ENCODE peak calls at places on chromosome 16, in six cellular contexts. One of them, this sample, is unnamed.

GRCh38 chr16:63614421-63614820 is 1507.4 kb downstream of the CDH11 start:
- DNase-seq in H1: no peak
- DNase-seq in GM12892: no peak
- DNase-seq in HepG2: no peak
- DNase-seq in K562: no peak
- DNase-seq in GM12878: no peak
- DNase-seq in this sample: no peak

GRCh38 chr16:59210955-59211541 is 476.9 kb upstream of the GOT2 start:
- DNase-seq in H1: peak
- DNase-seq in GM12892: no peak
- DNase-seq in HepG2: peak
- DNase-seq in K562: no peak
- DNase-seq in GM12878: no peak
- DNase-seq in this sample: no peak

GRCh38 chr16:85451646-85452363 is 161.3 kb upstream of the GSE1 start:
- DNase-seq in H1: no peak
- DNase-seq in GM12892: no peak
- DNase-seq in HepG2: no peak
- DNase-seq in K562: no peak
- DNase-seq in GM12878: no peak
- DNase-seq in this sample: no peak

GRCh38 chr16:55832788-55833583 is at the start of gene CES1:
- DNase-seq in H1: no peak
- DNase-seq in GM12892: no peak
- DNase-seq in HepG2: peak
- DNase-seq in K562: no peak
- DNase-seq in GM12878: no peak
- DNase-seq in this sample: no peak

GRCh38 chr16:28313587-28313986 is 21.3 kb downstream of the SBK1 start:
- DNase-seq in H1: no peak
- DNase-seq in GM12892: no peak
- DNase-seq in HepG2: no peak
- DNase-seq in K562: no peak
- DNase-seq in GM12878: no peak
- DNase-seq in this sample: no peak

GRCh38 chr16:15785386-15786059 is 71.3 kb downstream of the MYH11 start:
- DNase-seq in H1: no peak
- DNase-seq in GM12892: no peak
- DNase-seq in HepG2: no peak
- DNase-seq in K562: no peak
- DNase-seq in GM12878: no peak
- DNase-seq in this sample: no peak

GRCh38 chr16:21950782-21951521 is 2.2 kb upstream of the UQCRC2 start:
- DNase-seq in H1: no peak
- DNase-seq in GM12892: no peak
- DNase-seq in HepG2: peak
- DNase-seq in K562: peak
- DNase-seq in GM12878: no peak
- DNase-seq in this sample: no peak

GRCh38 chr16:678858-679807 is 1.1 kb upstream of the STUB1 start:
- DNase-seq in H1: no peak
- DNase-seq in GM12892: no peak
- DNase-seq in HepG2: peak
- DNase-seq in K562: peak
- DNase-seq in GM12878: no peak
- DNase-seq in this sample: no peak

GRCh38 chr16:70767377-70768204 is 33.4 kb downstream of the VAC14 start:
- DNase-seq in H1: no peak
- DNase-seq in GM12892: no peak
- DNase-seq in HepG2: no peak
- DNase-seq in K562: no peak
- DNase-seq in GM12878: no peak
- DNase-seq in this sample: no peak

GRCh38 chr16:87625241-87625797 is 23.0 kb downstream of the JPH3 start:
- DNase-seq in H1: no peak
- DNase-seq in GM12892: no peak
- DNase-seq in HepG2: no peak
- DNase-seq in K562: no peak
- DNase-seq in GM12878: no peak
- DNase-seq in this sample: no peak

GRCh38 chr16:52435573-52435972 is 111.4 kb downstream of the TOX3 start:
- DNase-seq in H1: no peak
- DNase-seq in GM12892: no peak
- DNase-seq in HepG2: no peak
- DNase-seq in K562: no peak
- DNase-seq in GM12878: no peak
- DNase-seq in this sample: no peak

GRCh38 chr16:27444015-27444414 is 42.0 kb downstream of the IL21R start:
- DNase-seq in H1: no peak
- DNase-seq in GM12892: no peak
- DNase-seq in HepG2: no peak
- DNase-seq in K562: no peak
- DNase-seq in GM12878: no peak
- DNase-seq in this sample: no peak

GRCh38 chr16:72877374-72878028 is 170.4 kb downstream of the ZFHX3 start:
- DNase-seq in H1: no peak
- DNase-seq in GM12892: no peak
- DNase-seq in HepG2: peak
- DNase-seq in K562: no peak
- DNase-seq in GM12878: no peak
- DNase-seq in this sample: no peak

GRCh38 chr16:72875291-72876036 is 172.5 kb downstream of the ZFHX3 start:
- DNase-seq in H1: no peak
- DNase-seq in GM12892: no peak
- DNase-seq in HepG2: peak
- DNase-seq in K562: no peak
- DNase-seq in GM12878: no peak
- DNase-seq in this sample: no peak

GRCh38 chr16:72878301-72879269 is 169.3 kb downstream of the ZFHX3 start:
- DNase-seq in H1: no peak
- DNase-seq in GM12892: no peak
- DNase-seq in HepG2: peak
- DNase-seq in K562: no peak
- DNase-seq in GM12878: no peak
- DNase-seq in this sample: no peak

GRCh38 chr16:72876981-72877373 is 171.0 kb downstream of the ZFHX3 start:
- DNase-seq in H1: no peak
- DNase-seq in GM12892: no peak
- DNase-seq in HepG2: no peak
- DNase-seq in K562: no peak
- DNase-seq in GM12878: no peak
- DNase-seq in this sample: no peak

DNA sequence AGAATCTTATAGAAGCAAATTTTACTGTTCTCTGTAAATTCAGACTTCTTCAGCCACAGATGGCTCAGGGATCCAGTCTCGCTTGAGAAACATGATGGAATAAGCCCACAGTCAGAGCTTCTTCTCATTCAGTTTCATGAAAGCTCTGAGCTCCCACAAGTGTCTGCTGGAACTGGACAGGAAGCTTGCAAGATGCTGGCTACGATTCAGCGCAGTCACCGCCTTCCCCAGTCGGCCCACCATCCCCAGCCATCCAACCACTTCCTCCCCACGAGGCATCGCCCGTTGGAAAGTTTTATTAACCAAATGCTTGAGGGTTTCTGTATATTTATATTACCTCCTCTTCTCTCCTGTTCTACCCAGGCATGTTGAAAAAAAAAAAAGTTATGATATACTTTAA is 171.7 kb downstream of the ZFHX3 start:
- DNase-seq in H1: no peak
- DNase-seq in GM12892: no peak
- DNase-seq in HepG2: no peak
- DNase-seq in K562: no peak
- DNase-seq in GM12878: peak
- DNase-seq in this sample: peak
- TF ChIP-seq TAF1 in H1: no peak
- TF ChIP-seq TAF1 in GM12892: no peak
- TF ChIP-seq TAF1 in HepG2: no peak
- TF ChIP-seq TAF1 in K562: no peak
- TF ChIP-seq TAF1 in GM12878: no peak
- TF ChIP-seq TAF1 in this sample: no peak

DNA sequence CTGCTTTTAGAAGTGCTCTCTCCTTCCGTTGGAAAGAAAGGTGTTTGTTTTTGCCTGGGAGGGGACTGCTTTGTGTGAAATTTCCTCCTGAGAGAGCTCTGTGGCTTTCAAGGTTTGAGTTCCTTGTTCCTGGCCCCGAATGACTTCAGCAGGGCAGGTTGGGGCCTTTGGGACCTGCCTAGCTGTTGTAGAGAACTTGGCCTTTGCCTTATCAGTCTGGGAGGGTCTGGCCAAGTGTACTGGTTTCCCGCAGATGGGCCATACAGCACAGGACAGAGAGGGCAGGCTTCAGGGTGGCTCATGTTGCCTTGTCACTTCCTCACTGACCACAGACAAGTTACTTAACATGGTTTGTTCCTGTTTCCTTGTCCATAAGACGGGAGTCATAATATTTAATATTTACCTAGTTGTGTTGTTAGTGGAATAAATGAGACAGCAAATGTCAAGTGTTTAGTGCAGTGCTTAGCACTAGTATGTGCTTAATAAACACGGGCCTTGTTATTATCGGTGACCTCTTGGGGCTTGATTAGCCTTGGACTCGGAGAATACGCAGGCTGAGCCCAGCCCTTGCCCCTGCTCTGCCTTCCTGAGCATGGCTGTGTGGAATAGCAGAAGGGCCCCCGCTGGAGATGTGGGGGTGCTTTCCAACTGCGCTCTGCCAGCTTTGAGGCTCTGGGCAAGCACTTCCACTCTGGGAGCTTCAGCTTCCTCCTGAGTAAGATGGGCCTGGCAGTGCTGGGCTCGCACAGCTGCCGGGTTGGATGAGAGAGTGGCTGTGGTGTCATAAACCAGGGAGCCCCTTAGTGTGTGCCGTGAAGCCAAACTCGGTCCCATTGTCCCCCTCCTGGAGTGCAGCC is 6.6 kb downstream of the PRSS8 start:
- DNase-seq in H1: no peak
- DNase-seq in GM12892: no peak
- DNase-seq in HepG2: no peak
- DNase-seq in K562: peak
- DNase-seq in GM12878: no peak
- DNase-seq in this sample: no peak
- TF ChIP-seq POLR2A in H1: no peak
- TF ChIP-seq POLR2A in GM12892: no peak
- TF ChIP-seq POLR2A in HepG2: no peak
- TF ChIP-seq POLR2A in K562: no peak
- TF ChIP-seq POLR2A in GM12878: no peak
- TF ChIP-seq POLR2A in this sample: no peak

GRCh38 chr16:74766729-74767128 is 7.9 kb downstream of the FA2H start:
- DNase-seq in H1: no peak
- DNase-seq in GM12892: no peak
- DNase-seq in HepG2: no peak
- DNase-seq in K562: peak
- DNase-seq in GM12878: no peak
- DNase-seq in this sample: no peak

GRCh38 chr16:74767749-74768148 is 6.9 kb downstream of the FA2H start:
- DNase-seq in H1: no peak
- DNase-seq in GM12892: no peak
- DNase-seq in HepG2: no peak
- DNase-seq in K562: no peak
- DNase-seq in GM12878: no peak
- DNase-seq in this sample: no peak

GRCh38 chr16:74770826-74771526 is 3.6 kb downstream of the FA2H start:
- DNase-seq in H1: no peak
- DNase-seq in GM12892: no peak
- DNase-seq in HepG2: no peak
- DNase-seq in K562: no peak
- DNase-seq in GM12878: no peak
- DNase-seq in this sample: no peak

GRCh38 chr16:74769791-74770190 is 4.8 kb downstream of the FA2H start:
- DNase-seq in H1: no peak
- DNase-seq in GM12892: no peak
- DNase-seq in HepG2: no peak
- DNase-seq in K562: no peak
- DNase-seq in GM12878: no peak
- DNase-seq in this sample: no peak

DNA sequence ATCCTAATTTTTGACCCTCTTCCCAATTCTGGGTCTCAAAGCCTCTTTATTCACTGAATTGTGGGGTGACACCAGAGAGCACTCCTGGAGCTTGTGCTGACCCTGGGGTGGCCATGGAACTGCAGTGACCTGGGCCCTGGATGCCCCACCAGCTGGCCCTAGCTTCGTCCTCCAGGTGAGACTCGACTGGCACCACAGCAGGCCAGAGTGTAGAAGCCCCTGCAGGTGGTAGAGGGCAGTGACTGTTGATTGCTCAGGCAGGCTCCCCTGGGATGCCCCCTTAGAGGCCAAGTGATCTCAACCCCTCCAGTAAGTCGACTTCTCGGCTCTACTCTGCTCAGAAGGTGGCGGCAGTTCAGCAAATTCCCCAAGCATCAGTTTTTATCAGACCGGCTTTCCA is 6.4 kb downstream of the FA2H start:
- DNase-seq in H1: no peak
- DNase-seq in GM12892: no peak
- DNase-seq in HepG2: no peak
- DNase-seq in K562: no peak
- DNase-seq in GM12878: no peak
- DNase-seq in this sample: no peak
- TF ChIP-seq POLR2AphosphoS5 in H1: no peak
- TF ChIP-seq POLR2AphosphoS5 in GM12892: no peak
- TF ChIP-seq POLR2AphosphoS5 in HepG2: no peak
- TF ChIP-seq POLR2AphosphoS5 in K562: no peak
- TF ChIP-seq POLR2AphosphoS5 in GM12878: no peak
- TF ChIP-seq POLR2AphosphoS5 in this sample: no peak

GRCh38 chr16:79874391-79874790 is 273.9 kb upstream of the MAF start:
- DNase-seq in H1: no peak
- DNase-seq in GM12892: no peak
- DNase-seq in HepG2: no peak
- DNase-seq in K562: no peak
- DNase-seq in GM12878: no peak
- DNase-seq in this sample: no peak
- TF ChIP-seq TAF1 in H1: no peak
- TF ChIP-seq TAF1 in GM12892: no peak
- TF ChIP-seq TAF1 in HepG2: no peak
- TF ChIP-seq TAF1 in K562: no peak
- TF ChIP-seq TAF1 in GM12878: no peak
- TF ChIP-seq TAF1 in this sample: no peak

DNA sequence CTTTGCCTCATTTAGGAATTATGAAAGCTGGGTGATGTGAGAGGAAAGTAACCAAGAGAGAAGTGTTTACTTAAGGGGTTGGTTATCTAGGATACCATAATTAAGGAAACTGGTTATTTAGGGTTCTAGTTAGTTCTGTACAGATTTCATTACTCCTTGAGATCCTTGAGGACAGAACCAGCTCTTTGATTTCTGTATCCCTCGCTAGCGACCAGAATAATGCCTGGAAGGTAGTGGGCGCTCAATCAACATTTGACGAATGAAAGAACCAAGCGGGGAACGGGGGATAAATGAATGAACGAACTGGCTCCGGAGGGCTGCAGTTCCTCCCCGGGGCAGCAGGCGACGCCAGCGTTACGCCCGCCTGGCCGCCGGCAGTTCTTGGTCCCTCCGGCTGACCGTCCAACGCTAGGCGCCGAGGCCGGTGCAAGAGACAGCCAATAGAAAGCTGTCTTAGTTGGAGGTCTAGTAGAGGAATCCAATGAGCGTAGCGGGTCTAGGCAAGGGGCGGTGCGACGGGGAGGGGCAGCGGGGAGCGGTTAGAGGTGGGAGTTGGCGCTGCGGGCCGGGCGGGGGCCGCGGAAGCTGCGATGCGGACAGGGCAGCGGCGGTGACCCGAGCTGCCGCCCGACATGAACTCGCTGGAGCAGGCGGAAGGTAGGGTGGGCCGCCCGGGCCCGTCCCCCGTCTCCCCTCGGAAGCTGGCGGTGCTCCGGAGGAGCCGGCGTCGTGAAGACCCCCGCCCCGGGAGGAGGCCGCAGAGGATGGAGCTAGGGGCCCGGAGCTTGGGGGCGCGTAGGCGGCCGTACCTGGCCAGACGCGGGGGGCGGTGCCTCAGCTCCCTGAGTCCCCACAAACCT is at the start of gene CNEP1R1:
- DNase-seq in H1: peak
- DNase-seq in GM12892: peak
- DNase-seq in HepG2: peak
- DNase-seq in K562: peak
- DNase-seq in GM12878: peak
- DNase-seq in this sample: peak
- TF ChIP-seq POLR2A in H1: no peak
- TF ChIP-seq POLR2A in GM12892: peak
- TF ChIP-seq POLR2A in HepG2: peak
- TF ChIP-seq POLR2A in K562: peak
- TF ChIP-seq POLR2A in GM12878: peak
- TF ChIP-seq POLR2A in this sample: no peak